ENCODE peak calls at places on chromosomes 3 and 15, in four cellular contexts. L, E, T and H are unnamed samples.

GRCh38 chr3:102526865-102527264 is 92.0 kb downstream of the ZPLD1 start:
- DNase-seq in E (no peak), T (no peak), L (no peak), H (no peak)

GRCh38 chr3:25427155-25428002 is 684 bp upstream of the RARB start:
- DNase-seq in L (no peak), E (peak), T (peak), H (no peak)

GRCh38 chr3:140809326-140809725 is 131.5 kb downstream of the TRIM42 start:
- DNase-seq in L (no peak), E (no peak), T (no peak), H (no peak)

GRCh38 chr15:90325677-90326200 is 26.3 kb upstream of the ZNF774 start:
- DNase-seq in E (no peak), L (no peak), T (no peak), H (no peak)

GRCh38 chr3:52454235-52454937 is 545 bp upstream of the TNNC1 start:
- DNase-seq in E (no peak), T (no peak), L (no peak), H (no peak)

GRCh38 chr15:97652041-97652440 is 308.5 kb upstream of the ARRDC4 start:
- DNase-seq in E (no peak), L (no peak), T (no peak), H (no peak)

GRCh38 chr15:37764733-37765191 is 169.7 kb upstream of the TMCO5A start:
- DNase-seq in E (peak), L (peak), T (peak), H (peak)

GRCh38 chr15:80615783-80616391 is 79.2 kb upstream of the ABHD17C start:
- DNase-seq in E (peak), L (no peak), T (peak), H (no peak)

GRCh38 chr15:35674873-35675781 is 129.2 kb upstream of the DPH6 start:
- DNase-seq in L (no peak), E (peak), T (no peak), H (no peak)

GRCh38 chr15:56868251-56868650 is 50.2 kb upstream of the TCF12 start:
- DNase-seq in E (no peak), T (no peak), L (no peak), H (no peak)

GRCh38 chr15:60591491-60592385 is 112.8 kb upstream of the ICE2 start:
- DNase-seq in L (no peak), T (no peak), E (peak), H (peak)

GRCh38 chr15:65326109-65326508 is 21.6 kb downstream of the RNU5B-1 start:
- DNase-seq in L (no peak), T (no peak), E (peak), H (peak)

GRCh38 chr15:90414408-90415028 is 26.5 kb downstream of the IQGAP1 start:
- DNase-seq in T (no peak), L (no peak), E (no peak), H (no peak)

GRCh38 chr3:25662921-25663320 is 1.8 kb downstream of the TOP2B start:
- DNase-seq in E (no peak), T (no peak), L (no peak), H (no peak)

GRCh38 chr15:39804026-39804425 is 21.4 kb upstream of the FSIP1 start:
- DNase-seq in E (no peak), L (no peak), T (peak), H (no peak)

GRCh38 chr3:32009101-32009500 is 27.6 kb downstream of the ZNF860 start:
- DNase-seq in T (peak), L (no peak), E (no peak), H (no peak)

GRCh38 chr15:90598053-90598577 is 68.4 kb downstream of the CRTC3 start:
- DNase-seq in E (no peak), T (peak), L (peak), H (peak)

GRCh38 chr3:114904633-114905032 is 242.5 kb downstream of the ZBTB20 start:
- DNase-seq in T (no peak), E (no peak), L (no peak), H (no peak)

GRCh38 chr3:127171721-127172120 is 21.2 kb upstream of the PRR23E start:
- DNase-seq in L (no peak), T (no peak), E (no peak), H (no peak)

GRCh38 chr3:22606938-22607337 is 596.2 kb upstream of the UBE2E2 start:
- DNase-seq in T (no peak), L (no peak), E (no peak), H (no peak)

GRCh38 chr3:12294885-12295580 is 6.2 kb downstream of the PPARG start:
- DNase-seq in T (no peak), L (no peak), E (no peak), H (no peak)

GRCh38 chr15:51371271-51371670 is 29.8 kb downstream of the GLDN start:
- DNase-seq in T (no peak), E (no peak), L (no peak), H (no peak)

DNA sequence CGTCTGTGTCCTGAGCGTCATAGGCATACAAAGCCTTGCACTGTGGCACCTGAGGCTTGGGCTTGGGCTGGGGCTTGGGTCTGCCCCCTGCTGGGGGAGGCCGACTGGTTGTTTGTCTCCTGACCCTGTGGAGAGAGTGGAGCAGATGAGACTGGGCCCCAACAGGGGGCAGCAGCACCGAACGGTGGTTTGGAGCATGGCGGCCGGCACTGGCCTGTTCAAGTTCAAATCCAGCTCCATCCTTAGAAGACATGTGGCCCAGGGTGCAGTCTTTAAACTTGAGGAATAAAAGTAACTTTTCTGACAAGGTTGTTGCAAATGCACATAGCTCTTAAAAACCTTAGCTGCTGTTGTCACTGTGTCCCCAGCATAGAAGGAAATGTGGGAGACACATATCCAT is 33.3 kb downstream of the CCNB2 start:
- DNase-seq in E (peak), L (peak), T (peak), H (peak)
- TF ChIP-seq FOXJ3 in E (no peak), L (no peak), T (no peak), H (no peak)

GRCh38 chr3:124351430-124352142 is 359.7 kb upstream of the ROPN1 start:
- DNase-seq in L (peak), E (peak), T (peak), H (peak)
- TF ChIP-seq FOXJ3 in L (no peak), E (no peak), T (no peak), H (no peak)

GRCh38 chr15:66945842-66946241 is 119.6 kb upstream of the SMAD3 start:
- DNase-seq in E (no peak), T (no peak), L (no peak), H (no peak)

GRCh38 chr15:66945286-66945685 is 120.1 kb upstream of the SMAD3 start:
- DNase-seq in E (no peak), T (no peak), L (no peak), H (no peak)

GRCh38 chr15:66946578-66947164 is 118.7 kb upstream of the SMAD3 start:
- DNase-seq in T (peak), E (peak), L (peak), H (peak)

GRCh38 chr15:66948294-66948693 is 117.1 kb upstream of the SMAD3 start:
- DNase-seq in E (no peak), T (no peak), L (no peak), H (no peak)

GRCh38 chr15:66947471-66947870 is 117.9 kb upstream of the SMAD3 start:
- DNase-seq in L (no peak), E (no peak), T (no peak), H (no peak)
- TF ChIP-seq FOXJ3 in L (no peak), E (no peak), T (no peak), H (no peak)

DNA sequence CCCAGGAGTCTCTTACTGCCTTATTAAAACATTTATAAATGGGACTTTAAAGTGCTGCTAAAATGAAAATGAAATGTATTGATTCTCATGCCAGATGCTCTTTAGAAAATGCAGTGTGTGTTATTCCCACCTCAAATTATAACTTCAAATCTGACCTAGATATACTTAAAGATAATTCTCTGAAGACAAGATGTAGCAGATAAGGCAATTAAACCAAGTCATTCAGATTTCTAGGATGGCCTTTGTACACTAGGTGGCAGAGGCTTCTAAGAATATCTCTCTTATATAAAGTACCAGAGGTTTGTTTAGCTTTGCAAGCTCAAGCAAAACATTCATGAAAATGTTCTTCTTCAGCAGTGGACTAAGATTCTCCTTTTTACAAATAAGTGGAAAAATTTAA is 26.9 kb upstream of the GOLGA8B start:
- DNase-seq in E (no peak), L (no peak), T (no peak), H (no peak)
- TF ChIP-seq FOXJ3 in E (no peak), L (no peak), T (no peak), H (no peak)

GRCh38 chr3:48039487-48040190 is 23.4 kb upstream of the MAP4 start:
- DNase-seq in E (no peak), L (no peak), T (peak), H (no peak)

GRCh38 chr3:48042071-48042760 is 26.0 kb upstream of the MAP4 start:
- DNase-seq in T (no peak), E (no peak), L (no peak), H (no peak)

GRCh38 chr3:48034000-48034516 is 17.8 kb upstream of the MAP4 start:
- DNase-seq in T (peak), E (peak), L (no peak), H (no peak)

DNA sequence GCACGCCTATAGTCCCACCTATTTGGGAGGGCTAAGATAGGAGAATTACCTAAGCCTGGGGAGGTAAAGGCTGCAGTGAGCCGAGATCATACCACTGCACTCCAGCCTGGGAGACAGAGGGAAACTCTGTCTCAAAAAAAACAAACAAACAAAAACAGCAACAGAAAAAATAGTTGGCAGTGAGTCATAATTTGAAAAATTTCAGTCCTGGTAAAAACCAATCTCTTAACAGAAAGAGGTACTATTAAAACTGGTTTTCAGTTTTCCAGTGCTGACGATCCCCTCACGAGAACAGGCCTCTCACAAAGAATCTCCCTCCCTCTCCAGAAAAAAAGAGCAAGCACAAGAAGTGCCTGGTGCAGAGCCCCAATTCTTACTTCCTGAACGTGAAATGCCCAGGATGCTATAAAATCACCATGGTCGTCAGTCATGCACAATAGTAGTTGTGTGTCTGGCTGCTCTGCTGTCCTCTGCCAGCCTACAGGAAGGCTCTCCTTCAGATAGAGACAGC is 22.8 kb upstream of the MAP4 start:
- DNase-seq in E (no peak), L (no peak), T (peak), H (no peak)
- TF ChIP-seq FOXJ3 in E (no peak), L (no peak), T (no peak), H (no peak)